ENCODE peak calls at places on chromosomes 2 and 18, in ten cellular contexts. One of them, this sample, is unnamed.

GRCh38 chr2:228658998-228659397 is 477.5 kb upstream of the SPHKAP start:
- DNase-seq in GM23248: peak
- DNase-seq in hepatocyte: no peak
- DNase-seq in PC-3: peak
- DNase-seq in neural progenitor cell: no peak
- DNase-seq in keratinocyte: no peak
- DNase-seq in mammary epithelial cell: peak
- DNase-seq in fibroblast of lung: peak
- DNase-seq in GM23338: no peak
- DNase-seq in PC-9: no peak
- DNase-seq in this sample: no peak

GRCh38 chr2:126642031-126642430 is 13.9 kb upstream of the GYPC start:
- DNase-seq in mammary epithelial cell: no peak
- DNase-seq in PC-3: no peak
- DNase-seq in neural progenitor cell: no peak
- DNase-seq in hepatocyte: no peak
- DNase-seq in fibroblast of lung: no peak
- DNase-seq in GM23338: no peak
- DNase-seq in keratinocyte: no peak
- DNase-seq in GM23248: no peak
- DNase-seq in PC-9: no peak
- DNase-seq in this sample: no peak

GRCh38 chr2:85785027-85785822 is 31.4 kb downstream of the ATOH8 start:
- DNase-seq in fibroblast of lung: peak
- DNase-seq in GM23248: peak
- DNase-seq in mammary epithelial cell: no peak
- DNase-seq in hepatocyte: peak
- DNase-seq in PC-9: no peak
- DNase-seq in PC-3: no peak
- DNase-seq in keratinocyte: no peak
- DNase-seq in neural progenitor cell: peak
- DNase-seq in GM23338: no peak
- DNase-seq in this sample: peak

GRCh38 chr2:166419616-166419934 is 43.8 kb upstream of the SCN9A start:
- DNase-seq in GM23248: peak
- DNase-seq in PC-9: no peak
- DNase-seq in keratinocyte: peak
- DNase-seq in hepatocyte: peak
- DNase-seq in GM23338: peak
- DNase-seq in fibroblast of lung: peak
- DNase-seq in neural progenitor cell: peak
- DNase-seq in mammary epithelial cell: peak
- DNase-seq in PC-3: peak
- DNase-seq in this sample: peak

GRCh38 chr2:147739531-147739930 is 105.3 kb upstream of the ACVR2A start:
- DNase-seq in fibroblast of lung: no peak
- DNase-seq in PC-3: peak
- DNase-seq in neural progenitor cell: no peak
- DNase-seq in hepatocyte: no peak
- DNase-seq in PC-9: no peak
- DNase-seq in mammary epithelial cell: peak
- DNase-seq in keratinocyte: no peak
- DNase-seq in GM23248: peak
- DNase-seq in GM23338: no peak
- DNase-seq in this sample: peak

GRCh38 chr2:25512707-25513106 is 160.7 kb downstream of the DTNB start:
- DNase-seq in PC-9: peak
- DNase-seq in keratinocyte: no peak
- DNase-seq in GM23338: no peak
- DNase-seq in fibroblast of lung: no peak
- DNase-seq in hepatocyte: peak
- DNase-seq in PC-3: peak
- DNase-seq in neural progenitor cell: no peak
- DNase-seq in mammary epithelial cell: no peak
- DNase-seq in GM23248: no peak
- DNase-seq in this sample: no peak

GRCh38 chr18:27501651-27502050 is 316.5 kb upstream of the CHST9 start:
- DNase-seq in hepatocyte: no peak
- DNase-seq in neural progenitor cell: no peak
- DNase-seq in fibroblast of lung: no peak
- DNase-seq in GM23338: no peak
- DNase-seq in keratinocyte: no peak
- DNase-seq in mammary epithelial cell: no peak
- DNase-seq in PC-3: no peak
- DNase-seq in GM23248: no peak
- DNase-seq in PC-9: no peak
- DNase-seq in this sample: no peak

GRCh38 chr2:136305517-136306192 is 187.7 kb upstream of the CXCR4 start:
- DNase-seq in neural progenitor cell: no peak
- DNase-seq in hepatocyte: no peak
- DNase-seq in mammary epithelial cell: peak
- DNase-seq in PC-3: no peak
- DNase-seq in GM23338: no peak
- DNase-seq in GM23248: no peak
- DNase-seq in fibroblast of lung: no peak
- DNase-seq in keratinocyte: no peak
- DNase-seq in PC-9: no peak
- DNase-seq in this sample: peak

GRCh38 chr18:49368876-49369440 is 91.5 kb downstream of the DYM start:
- DNase-seq in GM23248: no peak
- DNase-seq in PC-3: no peak
- DNase-seq in GM23338: peak
- DNase-seq in mammary epithelial cell: peak
- DNase-seq in fibroblast of lung: peak
- DNase-seq in keratinocyte: no peak
- DNase-seq in PC-9: no peak
- DNase-seq in neural progenitor cell: peak
- DNase-seq in hepatocyte: no peak
- DNase-seq in this sample: no peak

GRCh38 chr2:38765149-38765548 is 12.9 kb upstream of the GEMIN6 start:
- DNase-seq in PC-9: no peak
- DNase-seq in mammary epithelial cell: peak
- DNase-seq in hepatocyte: no peak
- DNase-seq in fibroblast of lung: peak
- DNase-seq in PC-3: peak
- DNase-seq in GM23248: peak
- DNase-seq in neural progenitor cell: no peak
- DNase-seq in keratinocyte: no peak
- DNase-seq in GM23338: no peak
- DNase-seq in this sample: no peak

GRCh38 chr2:15681089-15681885 is 89.6 kb downstream of the DDX1 start:
- DNase-seq in fibroblast of lung: no peak
- DNase-seq in GM23338: no peak
- DNase-seq in PC-9: no peak
- DNase-seq in keratinocyte: no peak
- DNase-seq in neural progenitor cell: no peak
- DNase-seq in PC-3: no peak
- DNase-seq in GM23248: no peak
- DNase-seq in mammary epithelial cell: no peak
- DNase-seq in hepatocyte: no peak
- DNase-seq in this sample: no peak

GRCh38 chr2:44741507-44741906 is 200.0 kb upstream of the SIX3 start:
- DNase-seq in neural progenitor cell: no peak
- DNase-seq in GM23338: no peak
- DNase-seq in PC-3: no peak
- DNase-seq in keratinocyte: no peak
- DNase-seq in mammary epithelial cell: peak
- DNase-seq in GM23248: no peak
- DNase-seq in fibroblast of lung: no peak
- DNase-seq in hepatocyte: no peak
- DNase-seq in PC-9: no peak
- DNase-seq in this sample: no peak

GRCh38 chr2:98823196-98824166 is 92.5 kb upstream of the MGAT4A start:
- DNase-seq in GM23248: no peak
- DNase-seq in keratinocyte: no peak
- DNase-seq in fibroblast of lung: no peak
- DNase-seq in mammary epithelial cell: peak
- DNase-seq in PC-3: no peak
- DNase-seq in hepatocyte: no peak
- DNase-seq in GM23338: peak
- DNase-seq in neural progenitor cell: peak
- DNase-seq in PC-9: no peak
- DNase-seq in this sample: no peak

GRCh38 chr2:197358927-197359326 is 48.3 kb upstream of the ANKRD44 start:
- DNase-seq in neural progenitor cell: no peak
- DNase-seq in fibroblast of lung: no peak
- DNase-seq in keratinocyte: no peak
- DNase-seq in hepatocyte: no peak
- DNase-seq in PC-3: peak
- DNase-seq in PC-9: no peak
- DNase-seq in GM23248: peak
- DNase-seq in GM23338: no peak
- DNase-seq in mammary epithelial cell: peak
- DNase-seq in this sample: no peak

GRCh38 chr18:35732652-35733051 is 151.1 kb downstream of the GALNT1 start:
- DNase-seq in hepatocyte: no peak
- DNase-seq in fibroblast of lung: peak
- DNase-seq in GM23338: no peak
- DNase-seq in PC-3: no peak
- DNase-seq in GM23248: peak
- DNase-seq in neural progenitor cell: no peak
- DNase-seq in PC-9: no peak
- DNase-seq in mammary epithelial cell: no peak
- DNase-seq in keratinocyte: no peak
- DNase-seq in this sample: no peak

GRCh38 chr18:74514860-74515495 is 18.8 kb downstream of the CNDP2 start:
- DNase-seq in neural progenitor cell: no peak
- DNase-seq in PC-3: no peak
- DNase-seq in GM23248: no peak
- DNase-seq in PC-9: no peak
- DNase-seq in mammary epithelial cell: no peak
- DNase-seq in fibroblast of lung: no peak
- DNase-seq in hepatocyte: no peak
- DNase-seq in keratinocyte: no peak
- DNase-seq in GM23338: no peak
- DNase-seq in this sample: no peak

GRCh38 chr2:123644053-123644452 is 381.0 kb upstream of the CNTNAP5 start:
- DNase-seq in hepatocyte: no peak
- DNase-seq in PC-3: peak
- DNase-seq in GM23248: no peak
- DNase-seq in keratinocyte: no peak
- DNase-seq in GM23338: no peak
- DNase-seq in mammary epithelial cell: no peak
- DNase-seq in neural progenitor cell: no peak
- DNase-seq in PC-9: no peak
- DNase-seq in fibroblast of lung: no peak
- DNase-seq in this sample: no peak
- TF ChIP-seq EZH2 in hepatocyte: no peak
- TF ChIP-seq EZH2 in PC-3: no peak
- TF ChIP-seq EZH2 in GM23248: no peak
- TF ChIP-seq EZH2 in keratinocyte: no peak
- TF ChIP-seq EZH2 in GM23338: no peak
- TF ChIP-seq EZH2 in mammary epithelial cell: no peak
- TF ChIP-seq EZH2 in neural progenitor cell: no peak
- TF ChIP-seq EZH2 in PC-9: no peak
- TF ChIP-seq EZH2 in fibroblast of lung: no peak
- TF ChIP-seq EZH2 in this sample: no peak

DNA sequence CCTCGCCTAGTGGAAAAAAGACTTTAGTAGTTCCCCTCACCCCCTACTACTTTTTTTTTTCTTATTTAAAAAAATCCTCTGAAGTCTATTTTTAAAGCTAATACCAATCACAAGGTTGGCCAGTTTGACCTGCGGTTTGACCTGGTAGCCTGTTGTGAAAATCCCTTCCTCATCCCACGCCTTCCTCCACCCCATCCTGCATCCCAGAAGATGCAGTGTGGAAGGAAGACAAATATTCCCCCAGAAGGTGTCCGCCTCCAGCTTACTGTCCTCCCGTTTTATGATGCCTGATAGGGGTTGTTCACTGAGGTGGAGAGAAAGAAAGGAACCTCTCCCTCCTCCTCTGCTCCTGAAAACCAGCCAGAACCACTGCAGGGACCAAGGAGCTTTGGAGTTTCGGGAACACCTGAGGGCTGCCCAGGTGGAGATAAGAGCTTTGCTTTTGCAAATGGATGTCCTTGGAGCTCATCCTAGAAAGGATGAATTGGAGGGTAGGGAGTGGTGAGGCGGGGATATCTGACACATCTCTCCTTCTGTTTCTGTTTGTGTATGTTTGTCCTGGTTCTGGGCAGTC is 909 bp downstream of the ATP6V1C2 start:
- DNase-seq in hepatocyte: no peak
- DNase-seq in neural progenitor cell: peak
- DNase-seq in GM23248: no peak
- DNase-seq in GM23338: no peak
- DNase-seq in PC-9: no peak
- DNase-seq in keratinocyte: no peak
- DNase-seq in mammary epithelial cell: no peak
- DNase-seq in PC-3: no peak
- DNase-seq in fibroblast of lung: no peak
- DNase-seq in this sample: no peak
- TF ChIP-seq EZH2 in hepatocyte: peak
- TF ChIP-seq EZH2 in neural progenitor cell: peak
- TF ChIP-seq EZH2 in GM23248: peak
- TF ChIP-seq EZH2 in GM23338: peak
- TF ChIP-seq EZH2 in PC-9: no peak
- TF ChIP-seq EZH2 in keratinocyte: peak
- TF ChIP-seq EZH2 in mammary epithelial cell: peak
- TF ChIP-seq EZH2 in PC-3: no peak
- TF ChIP-seq EZH2 in fibroblast of lung: peak
- TF ChIP-seq EZH2 in this sample: peak

DNA sequence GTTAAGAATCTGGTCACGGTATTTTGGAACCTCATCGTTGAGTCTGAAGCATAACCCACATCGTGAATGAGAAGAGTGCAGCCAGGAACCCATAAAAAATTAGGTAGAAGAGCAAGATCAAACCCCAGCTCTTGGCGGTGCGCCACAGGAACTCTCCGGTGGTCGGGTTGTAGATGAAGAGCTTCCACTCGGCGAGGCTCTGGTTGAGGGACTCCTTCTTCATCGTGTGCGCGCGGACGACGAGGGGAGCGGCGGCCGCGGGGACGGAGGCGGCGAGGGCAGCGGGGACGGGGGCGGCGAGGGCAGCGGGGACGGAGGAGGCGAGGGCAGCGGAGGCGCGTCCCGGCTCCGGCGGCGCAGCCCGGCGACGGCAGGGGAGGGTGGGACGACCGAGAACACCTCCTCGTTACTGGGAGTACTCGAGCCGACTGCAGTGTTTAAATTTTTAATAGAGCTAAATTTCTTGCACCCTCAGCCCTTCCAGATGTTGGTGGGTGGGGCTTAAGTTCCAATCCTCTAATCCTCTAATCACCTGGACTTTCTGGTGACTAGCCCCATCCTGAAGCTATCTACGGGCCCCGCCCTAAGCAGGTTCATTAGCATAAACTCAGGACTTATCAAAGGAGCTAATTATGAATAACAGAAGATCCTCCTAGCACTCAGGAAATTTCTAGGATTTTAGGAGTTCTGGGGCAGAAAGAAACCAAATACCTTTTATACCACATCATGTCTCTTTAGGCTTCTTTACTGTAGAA is 20.4 kb upstream of the PAPOLG start:
- DNase-seq in keratinocyte: no peak
- DNase-seq in fibroblast of lung: no peak
- DNase-seq in PC-3: no peak
- DNase-seq in mammary epithelial cell: peak
- DNase-seq in neural progenitor cell: peak
- DNase-seq in GM23248: peak
- DNase-seq in hepatocyte: peak
- DNase-seq in PC-9: no peak
- DNase-seq in GM23338: peak
- DNase-seq in this sample: peak
- TF ChIP-seq EZH2 in keratinocyte: peak
- TF ChIP-seq EZH2 in fibroblast of lung: no peak
- TF ChIP-seq EZH2 in PC-3: no peak
- TF ChIP-seq EZH2 in mammary epithelial cell: no peak
- TF ChIP-seq EZH2 in neural progenitor cell: peak
- TF ChIP-seq EZH2 in GM23248: no peak
- TF ChIP-seq EZH2 in hepatocyte: no peak
- TF ChIP-seq EZH2 in PC-9: no peak
- TF ChIP-seq EZH2 in GM23338: no peak
- TF ChIP-seq EZH2 in this sample: no peak

GRCh38 chr2:117217145-117217544 is 597.3 kb upstream of the DDX18 start:
- DNase-seq in hepatocyte: no peak
- DNase-seq in neural progenitor cell: no peak
- DNase-seq in keratinocyte: no peak
- DNase-seq in fibroblast of lung: no peak
- DNase-seq in PC-3: no peak
- DNase-seq in PC-9: no peak
- DNase-seq in GM23248: no peak
- DNase-seq in GM23338: no peak
- DNase-seq in mammary epithelial cell: no peak
- DNase-seq in this sample: no peak
- TF ChIP-seq EZH2 in hepatocyte: no peak
- TF ChIP-seq EZH2 in neural progenitor cell: no peak
- TF ChIP-seq EZH2 in keratinocyte: no peak
- TF ChIP-seq EZH2 in fibroblast of lung: no peak
- TF ChIP-seq EZH2 in PC-3: no peak
- TF ChIP-seq EZH2 in PC-9: no peak
- TF ChIP-seq EZH2 in GM23248: no peak
- TF ChIP-seq EZH2 in GM23338: no peak
- TF ChIP-seq EZH2 in mammary epithelial cell: no peak
- TF ChIP-seq EZH2 in this sample: no peak